ENCODE peak calls at places on chromosomes 5 and 9, in eight cellular contexts. G is heart right ventricle, L is heart left ventricle, R is right lobe of liver, F is uterus, M is PC-3, K is colonic mucosa, S is psoas muscle. B is an unnamed sample.

GRCh38 chr5:33631786-33632185 is 191.0 kb downstream of the TARS1 start:
- DNase-seq in K (no peak), M (peak), R (no peak), S (no peak), L (no peak), G (no peak), F (no peak), B (no peak)

GRCh38 chr9:77714077-77714549 is 66.0 kb upstream of the GNA14 start:
- DNase-seq in R (no peak), K (no peak), S (no peak), G (no peak), M (no peak), F (no peak), L (no peak), B (no peak)

GRCh38 chr9:16459421-16460148 is 410.9 kb downstream of the BNC2 start:
- DNase-seq in L (no peak), S (no peak), M (no peak), G (no peak), K (no peak), R (no peak), F (no peak), B (no peak)

GRCh38 chr5:1885777-1886633 is 3.3 kb upstream of the IRX4 start:
- DNase-seq in R (no peak), S (no peak), M (no peak), G (no peak), L (peak), F (no peak), K (no peak), B (no peak)

GRCh38 chr9:127739614-127740322 is 4.7 kb upstream of the TOR2A start:
- DNase-seq in M (no peak), S (peak), K (no peak), R (no peak), F (peak), G (peak), L (no peak), B (no peak)

GRCh38 chr5:2751592-2752021 is at the start of gene IRX2:
- DNase-seq in F (peak), R (peak), L (peak), K (peak), G (peak), S (peak), M (peak), B (no peak)

GRCh38 chr5:116964438-116964837 is 389.8 kb upstream of the SEMA6A start:
- DNase-seq in G (no peak), R (no peak), L (no peak), S (no peak), F (no peak), M (no peak), K (no peak), B (no peak)

GRCh38 chr9:127516835-127517607 is 65.7 kb downstream of the LRSAM1 start:
- DNase-seq in L (peak), R (no peak), S (no peak), G (no peak), M (no peak), F (no peak), K (no peak), B (no peak)

GRCh38 chr9:131419029-131419614 is 25.2 kb downstream of the PRRC2B start:
- DNase-seq in F (no peak), G (no peak), L (no peak), M (no peak), R (no peak), K (no peak), S (no peak), B (no peak)

GRCh38 chr9:126126807-126127206 is 199.8 kb upstream of the MVB12B start:
- DNase-seq in L (no peak), R (no peak), M (no peak), G (no peak), K (no peak), S (no peak), F (no peak), B (no peak)

GRCh38 chr5:5335708-5336211 is 86.7 kb upstream of the ICE1 start:
- DNase-seq in L (no peak), F (no peak), S (no peak), G (no peak), R (no peak), M (peak), K (no peak), B (no peak)

GRCh38 chr5:113612060-113612496 is 98.6 kb downstream of the YTHDC2 start:
- DNase-seq in L (no peak), G (no peak), S (no peak), K (no peak), F (no peak), M (peak), R (no peak), B (no peak)

GRCh38 chr5:177588413-177588909 is 3.5 kb upstream of the TMED9 start:
- DNase-seq in K (no peak), G (no peak), L (no peak), S (no peak), M (no peak), F (no peak), R (no peak), B (no peak)

GRCh38 chr9:83714316-83714715 is 6.6 kb upstream of the UBQLN1 start:
- DNase-seq in F (no peak), R (no peak), M (peak), S (no peak), G (no peak), K (no peak), L (no peak), B (no peak)

GRCh38 chr9:134392900-134393299 is 66.6 kb downstream of the RXRA start:
- DNase-seq in F (no peak), S (no peak), L (no peak), G (no peak), K (no peak), M (no peak), R (no peak), B (no peak)

GRCh38 chr9:86639899-86640379 is 285.7 kb upstream of the TUT7 start:
- DNase-seq in R (no peak), K (no peak), M (peak), S (no peak), F (no peak), G (no peak), L (no peak), B (no peak)

GRCh38 chr5:178078197-178078995 is 34.9 kb upstream of the N4BP3 start:
- DNase-seq in M (peak), L (no peak), F (no peak), K (no peak), R (no peak), G (no peak), S (no peak), B (no peak)

GRCh38 chr5:105503950-105504349 is 1941.4 kb upstream of the NUDT12 start:
- DNase-seq in K (no peak), G (no peak), F (no peak), L (no peak), M (peak), S (no peak), R (no peak), B (no peak)

GRCh38 chr5:83368317-83368716 is 103.2 kb upstream of the VCAN start:
- DNase-seq in R (no peak), G (no peak), L (no peak), K (no peak), M (peak), F (no peak), S (peak), B (no peak)

GRCh38 chr5:153752890-153753289 is 262.4 kb downstream of the GRIA1 start:
- DNase-seq in F (no peak), G (no peak), M (no peak), L (no peak), K (no peak), R (no peak), S (no peak), B (no peak)

GRCh38 chr9:108746864-108747263 is 108.9 kb downstream of the ACTL7B start:
- DNase-seq in G (no peak), L (no peak), K (no peak), M (peak), F (no peak), S (no peak), R (no peak), B (no peak)

GRCh38 chr5:143066556-143067281 is 296.5 kb downstream of the ARHGAP26 start:
- DNase-seq in G (no peak), M (no peak), R (no peak), S (peak), L (peak), K (no peak), F (peak), B (no peak)

GRCh38 chr5:72955143-72955767 is 586 bp upstream of the FCHO2 start:
- DNase-seq in L (peak), S (peak), F (no peak), R (peak), K (peak), M (no peak), G (peak), B (no peak)

GRCh38 chr9:103574056-103574455 is 520.1 kb upstream of the SMC2 start:
- DNase-seq in F (no peak), R (no peak), S (no peak), M (no peak), K (no peak), L (no peak), G (no peak), B (no peak)

GRCh38 chr5:32435416-32435815 is 9.1 kb downstream of the ZFR start:
- DNase-seq in F (no peak), S (no peak), L (no peak), M (no peak), R (no peak), K (no peak), G (no peak), B (no peak)

DNA sequence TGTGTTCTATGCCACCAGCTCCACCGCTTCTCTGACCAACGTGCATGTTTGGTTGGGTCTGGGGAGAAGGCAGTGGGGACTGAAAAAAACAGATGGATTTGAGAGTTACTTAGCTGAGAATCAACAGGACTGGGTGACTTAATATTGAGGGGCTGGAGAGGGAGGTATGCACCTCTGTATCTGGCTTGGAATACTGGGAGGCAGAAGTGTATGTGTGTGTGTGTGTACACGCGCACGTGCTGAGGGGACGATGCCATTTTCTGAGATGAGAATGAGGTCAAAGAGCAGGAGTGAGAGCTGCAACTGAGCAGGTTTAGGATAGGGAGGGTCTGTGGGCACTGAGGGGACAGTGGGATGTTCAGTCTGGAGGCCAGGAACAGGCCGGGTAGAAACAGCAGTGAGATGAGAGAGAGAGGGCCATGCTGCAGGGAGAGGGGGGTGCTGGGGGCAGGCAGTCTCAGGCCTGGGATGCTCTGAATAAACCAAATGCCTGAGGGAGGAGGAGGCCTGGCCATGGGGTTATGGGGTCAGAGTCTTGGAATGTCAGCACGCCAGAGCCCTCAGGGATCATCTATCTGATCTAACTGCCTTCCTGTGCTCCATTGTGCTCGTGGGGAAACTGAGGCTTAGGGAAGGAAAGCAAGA is 14.0 kb downstream of the PDGFRB start:
- DNase-seq in S (no peak), L (no peak), R (no peak), M (no peak), K (no peak), F (no peak), G (no peak), B (no peak)
- H3K27ac ChIP-seq in S (peak), L (peak), R (peak), M (no peak), K (peak), F (peak), G (peak), B (peak)

GRCh38 chr9:19036611-19037010 is 3.6 kb upstream of the SAXO1 start:
- DNase-seq in L (no peak), G (no peak), R (no peak), S (no peak), K (no peak), M (no peak), F (no peak), B (no peak)
- TF ChIP-seq CTCF in L (no peak), G (no peak), R (no peak), S (no peak), K (no peak), M (peak), F (no peak), B (no peak)

GRCh38 chr5:160330212-160330611 is 17.8 kb upstream of the CCNJL start:
- DNase-seq in F (no peak), K (no peak), R (no peak), G (no peak), S (no peak), M (no peak), L (no peak), B (no peak)

GRCh38 chr5:160339406-160340140 is 27.2 kb upstream of the CCNJL start:
- DNase-seq in L (no peak), F (no peak), S (no peak), R (no peak), K (no peak), M (no peak), G (no peak), B (no peak)

GRCh38 chr5:160327829-160328228 is 15.5 kb upstream of the CCNJL start:
- DNase-seq in R (no peak), G (no peak), F (no peak), M (no peak), K (no peak), S (no peak), L (no peak), B (no peak)

DNA sequence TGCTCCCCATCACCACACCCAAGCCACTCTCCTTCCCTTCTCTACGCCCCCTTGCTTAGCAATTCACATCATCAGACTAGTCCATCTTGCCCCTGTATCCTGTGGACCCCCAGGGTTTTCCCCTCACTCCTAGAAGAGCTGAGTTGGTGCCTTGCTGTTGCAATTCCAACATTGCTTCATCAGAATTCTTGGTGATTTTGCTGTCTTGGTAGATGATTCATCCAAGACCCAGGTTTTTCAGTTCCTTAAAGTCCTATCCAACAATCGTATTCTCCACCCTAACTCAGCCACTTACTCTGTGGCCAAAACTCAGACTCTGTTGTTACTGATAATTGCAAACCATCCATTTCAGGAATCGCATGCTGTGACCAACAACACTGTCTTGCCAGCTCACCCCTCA is 21.4 kb upstream of the CCNJL start:
- DNase-seq in F (no peak), M (no peak), K (no peak), L (no peak), G (no peak), R (no peak), S (no peak), B (no peak)
- H3K27ac ChIP-seq in F (no peak), M (no peak), K (no peak), L (no peak), G (no peak), R (no peak), S (no peak), B (no peak)

GRCh38 chr5:51275428-51275827 is 107.8 kb upstream of the ISL1 start:
- DNase-seq in F (no peak), M (no peak), R (no peak), G (no peak), S (no peak), K (no peak), L (no peak), B (no peak)
- TF ChIP-seq CTCF in F (no peak), M (no peak), R (no peak), G (no peak), S (no peak), K (no peak), L (no peak), B (no peak)

DNA sequence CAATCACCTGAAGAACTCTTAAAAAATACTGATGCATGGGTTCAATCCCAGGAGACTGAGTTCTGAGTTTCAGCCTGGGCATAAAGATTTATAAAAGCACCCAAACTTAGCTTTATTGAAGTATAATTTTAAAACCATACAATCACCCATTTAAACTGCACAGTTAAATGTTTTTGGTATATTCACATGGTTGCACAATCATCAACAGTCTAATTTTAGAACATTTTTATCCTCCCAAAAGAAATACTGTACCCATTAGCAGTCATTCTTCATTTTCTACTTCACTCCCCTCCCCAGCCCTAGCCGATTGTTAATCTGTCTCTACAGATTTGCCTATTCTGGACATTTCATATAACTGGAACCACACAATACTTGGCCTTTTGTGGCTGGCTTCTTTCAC is 141.7 kb downstream of the ARSB start:
- DNase-seq in G (no peak), L (no peak), R (no peak), S (no peak), K (no peak), M (no peak), F (no peak), B (no peak)
- H3K27ac ChIP-seq in G (no peak), L (no peak), R (no peak), S (no peak), K (no peak), M (no peak), F (no peak), B (no peak)

DNA sequence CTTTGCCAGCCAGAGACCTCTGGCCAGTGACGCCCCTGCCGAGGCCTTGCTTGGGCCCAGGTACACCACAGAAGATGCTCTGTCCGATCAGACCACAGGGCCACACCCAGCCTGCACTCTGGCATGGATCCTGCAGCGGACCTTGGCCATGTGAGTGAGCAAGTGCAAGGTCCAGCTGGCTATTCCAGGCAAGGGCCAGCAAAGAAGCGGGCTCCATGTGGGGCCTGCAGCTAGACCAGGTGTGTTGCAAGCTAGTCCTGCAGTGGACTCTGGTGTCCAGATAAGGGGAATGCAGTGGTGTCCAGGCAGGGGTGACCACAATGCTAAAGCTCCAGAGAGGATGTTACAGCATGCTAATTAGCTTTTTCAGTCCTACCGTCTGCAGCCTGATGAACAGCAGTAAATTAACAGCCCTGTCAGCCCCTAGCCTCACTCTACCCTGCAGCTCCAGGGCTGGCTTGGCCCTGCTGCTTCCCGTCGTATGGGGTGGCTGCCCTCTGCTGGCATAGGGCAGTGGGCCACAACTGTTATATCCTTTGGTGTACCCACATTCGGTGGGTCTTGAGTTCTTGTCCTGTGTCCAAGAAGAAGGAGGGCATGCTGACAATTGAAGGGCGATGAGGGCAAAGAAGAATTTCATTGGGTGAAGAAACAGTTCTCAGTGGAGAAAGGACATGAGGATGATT is 284.5 kb upstream of the POU5F2 start:
- DNase-seq in K (no peak), L (no peak), F (no peak), S (no peak), R (peak), M (no peak), G (no peak), B (no peak)
- TF ChIP-seq CTCF in K (no peak), L (no peak), F (no peak), S (no peak), R (peak), M (peak), G (no peak), B (no peak)

DNA sequence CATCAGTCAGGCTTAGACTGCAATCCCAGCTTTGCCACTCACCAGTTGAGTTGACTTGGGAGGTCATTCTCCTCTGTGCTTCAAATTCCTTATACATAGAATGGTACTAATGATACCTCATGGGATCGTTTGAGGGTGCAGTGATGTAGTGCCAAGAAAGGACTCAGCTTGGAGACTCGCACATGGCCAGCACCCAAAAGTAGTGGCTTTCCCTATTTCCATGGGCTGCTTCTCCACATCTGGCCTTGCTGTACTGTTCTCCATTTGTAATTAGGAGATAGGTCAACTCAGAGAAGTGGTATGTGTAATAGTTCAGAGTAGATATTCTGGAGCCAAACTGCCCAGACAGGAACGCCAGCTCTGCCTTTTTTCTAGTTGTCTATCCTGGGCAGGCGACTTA is 5.5 kb downstream of the CCL19 start:
- DNase-seq in S (no peak), M (no peak), R (no peak), L (no peak), F (no peak), G (no peak), K (no peak), B (no peak)
- H3K27ac ChIP-seq in S (no peak), M (no peak), R (no peak), L (no peak), F (no peak), G (no peak), K (no peak), B (no peak)

GRCh38 chr5:75050415-75050814 is 1.9 kb downstream of the GCNT4 start:
- DNase-seq in L (no peak), G (no peak), S (no peak), R (no peak), K (peak), F (no peak), M (peak), B (no peak)
- TF ChIP-seq CTCF in L (no peak), G (no peak), S (no peak), R (no peak), K (no peak), F (no peak), M (no peak), B (no peak)